ENCODE peak calls at places on chromosomes 4 and X, in eight cellular contexts. W is lower leg skin, Z is tibial artery, G is adrenal gland, J is nephron progenitor cell, N is choroid plexus epithelial cell, R is right atrium auricular region, E is neural crest cell. Y is an unnamed sample.

GRCh38 chr4:126318376-126318775 is 1003.6 kb downstream of the FAT4 start:
- DNase-seq in W (no peak), Z (no peak), G (no peak), J (no peak), N (no peak), R (no peak), E (no peak), Y (no peak)

GRCh38 chr4:137739391-137739790 is 207.1 kb upstream of the PCDH18 start:
- DNase-seq in W (no peak), Z (no peak), G (no peak), J (no peak), N (peak), R (no peak), E (no peak), Y (no peak)

GRCh38 chrX:106170318-106170717 is 2.2 kb downstream of the PWWP3B start:
- DNase-seq in W (no peak), Z (no peak), G (no peak), J (no peak), N (peak), R (no peak), E (no peak), Y (peak)

GRCh38 chr4:150743564-150744342 is 161.8 kb downstream of the MAB21L2 start:
- DNase-seq in W (no peak), Z (no peak), G (no peak), J (no peak), N (peak), R (no peak), E (no peak), Y (no peak)

GRCh38 chrX:106035064-106035463 is 3.5 kb downstream of the SERPINA7 start:
- DNase-seq in W (no peak), Z (no peak), G (no peak), J (no peak), N (peak), R (no peak), E (no peak), Y (no peak)

GRCh38 chrX:152632445-152633097 is 5.1 kb upstream of the GABRQ start:
- DNase-seq in W (no peak), Z (peak), G (peak), J (peak), N (peak), R (no peak), E (peak), Y (peak)

GRCh38 chr4:891747-892146 is 40.4 kb downstream of the GAK start:
- DNase-seq in W (no peak), Z (no peak), G (no peak), J (peak), N (peak), R (no peak), E (peak), Y (peak)

GRCh38 chr4:73315091-73315490 is 56.5 kb upstream of the ANKRD17 start:
- DNase-seq in W (no peak), Z (no peak), G (no peak), J (no peak), N (peak), R (no peak), E (no peak), Y (no peak)

GRCh38 chr4:1214101-1215095 is 34.5 kb downstream of the CTBP1 start:
- DNase-seq in W (no peak), Z (no peak), G (no peak), J (no peak), N (no peak), R (no peak), E (no peak), Y (no peak)

GRCh38 chr4:88697588-88698329 is at the start of gene NAP1L5:
- DNase-seq in W (peak), Z (peak), G (peak), J (peak), N (peak), R (peak), E (peak), Y (peak)

GRCh38 chrX:129540725-129541184 is 696 bp downstream of the OCRL start:
- DNase-seq in W (no peak), Z (peak), G (peak), J (no peak), N (no peak), R (no peak), E (no peak), Y (no peak)

GRCh38 chr4:6134612-6135220 is 65.6 kb downstream of the JAKMIP1 start:
- DNase-seq in W (no peak), Z (no peak), G (no peak), J (no peak), N (no peak), R (no peak), E (no peak), Y (peak)

GRCh38 chr4:7620814-7621176 is 186.1 kb upstream of the PSAPL1 start:
- DNase-seq in W (no peak), Z (no peak), G (no peak), J (no peak), N (no peak), R (no peak), E (no peak), Y (no peak)

GRCh38 chr4:3822230-3822947 is 56.2 kb downstream of the ADRA2C start:
- DNase-seq in W (no peak), Z (no peak), G (no peak), J (no peak), N (peak), R (no peak), E (no peak), Y (no peak)

GRCh38 chr4:120718979-120719566 is 203.5 kb downstream of the PRDM5 start:
- DNase-seq in W (no peak), Z (no peak), G (peak), J (peak), N (peak), R (no peak), E (peak), Y (peak)

GRCh38 chrX:70482300-70482699 is 37.7 kb downstream of the DLG3 start:
- DNase-seq in W (no peak), Z (no peak), G (no peak), J (no peak), N (no peak), R (no peak), E (no peak), Y (no peak)

GRCh38 chrX:148958896-148959295 is 458.5 kb downstream of the AFF2 start:
- DNase-seq in W (no peak), Z (no peak), G (no peak), J (no peak), N (no peak), R (no peak), E (no peak), Y (no peak)

GRCh38 chrX:119045884-119046283 is 26.9 kb upstream of the CT47C1 start:
- DNase-seq in W (no peak), Z (no peak), G (no peak), J (no peak), N (no peak), R (no peak), E (no peak), Y (no peak)

GRCh38 chr4:304987-305680 is at the start of gene ZNF732:
- DNase-seq in W (no peak), Z (peak), G (no peak), J (peak), N (peak), R (peak), E (peak), Y (no peak)

GRCh38 chrX:103304705-103305104 is 6.1 kb downstream of the BEX2 start:
- DNase-seq in W (no peak), Z (no peak), G (no peak), J (no peak), N (no peak), R (no peak), E (no peak), Y (no peak)

GRCh38 chr4:1395941-1396805 is 10.1 kb downstream of the NKX1-1 start:
- DNase-seq in W (peak), Z (no peak), G (no peak), J (peak), N (no peak), R (no peak), E (no peak), Y (no peak)

GRCh38 chrX:73828080-73828720 is 265.2 kb downstream of the CHIC1 start:
- DNase-seq in W (no peak), Z (no peak), G (no peak), J (no peak), N (no peak), R (no peak), E (no peak), Y (no peak)

GRCh38 chr4:174284181-174284886 is 623 bp downstream of the CEP44 start:
- DNase-seq in W (no peak), Z (no peak), G (no peak), J (peak), N (peak), R (no peak), E (no peak), Y (peak)

GRCh38 chr4:145887241-145887964 is 51.2 kb downstream of the ZNF827 start:
- DNase-seq in W (peak), Z (peak), G (no peak), J (no peak), N (peak), R (peak), E (no peak), Y (peak)

GRCh38 chrX:78105944-78106650 is 2.0 kb downstream of the PGK1 start:
- DNase-seq in W (no peak), Z (no peak), G (no peak), J (no peak), N (no peak), R (no peak), E (no peak), Y (peak)

GRCh38 chr4:145722561-145722960 is 42.6 kb downstream of the C4orf51 start:
- DNase-seq in W (no peak), Z (no peak), G (no peak), J (no peak), N (no peak), R (no peak), E (no peak), Y (no peak)

GRCh38 chrX:1493877-1494510 is 41.3 kb upstream of the ASMTL start:
- DNase-seq in W (peak), Z (no peak), G (no peak), J (no peak), N (no peak), R (peak), E (no peak), Y (peak)

GRCh38 chr4:174273960-174274359 is 9.5 kb downstream of the FBXO8 start:
- DNase-seq in W (no peak), Z (no peak), G (no peak), J (no peak), N (no peak), R (no peak), E (no peak), Y (no peak)

GRCh38 chr4:98565646-98566403 is 92.6 kb downstream of the TSPAN5 start:
- DNase-seq in W (no peak), Z (no peak), G (no peak), J (no peak), N (no peak), R (no peak), E (no peak), Y (no peak)

GRCh38 chr4:182023469-182023868 is 219.7 kb upstream of the TENM3 start:
- DNase-seq in W (no peak), Z (no peak), G (no peak), J (no peak), N (no peak), R (no peak), E (no peak), Y (no peak)

GRCh38 chr4:63528592-63528991 is 880.7 kb downstream of the TECRL start:
- DNase-seq in W (no peak), Z (no peak), G (no peak), J (no peak), N (peak), R (no peak), E (no peak), Y (no peak)

GRCh38 chr4:2045518-2045951 is 13.6 kb upstream of the NAT8L start:
- DNase-seq in W (peak), Z (no peak), G (peak), J (no peak), N (no peak), R (no peak), E (no peak), Y (no peak)

DNA sequence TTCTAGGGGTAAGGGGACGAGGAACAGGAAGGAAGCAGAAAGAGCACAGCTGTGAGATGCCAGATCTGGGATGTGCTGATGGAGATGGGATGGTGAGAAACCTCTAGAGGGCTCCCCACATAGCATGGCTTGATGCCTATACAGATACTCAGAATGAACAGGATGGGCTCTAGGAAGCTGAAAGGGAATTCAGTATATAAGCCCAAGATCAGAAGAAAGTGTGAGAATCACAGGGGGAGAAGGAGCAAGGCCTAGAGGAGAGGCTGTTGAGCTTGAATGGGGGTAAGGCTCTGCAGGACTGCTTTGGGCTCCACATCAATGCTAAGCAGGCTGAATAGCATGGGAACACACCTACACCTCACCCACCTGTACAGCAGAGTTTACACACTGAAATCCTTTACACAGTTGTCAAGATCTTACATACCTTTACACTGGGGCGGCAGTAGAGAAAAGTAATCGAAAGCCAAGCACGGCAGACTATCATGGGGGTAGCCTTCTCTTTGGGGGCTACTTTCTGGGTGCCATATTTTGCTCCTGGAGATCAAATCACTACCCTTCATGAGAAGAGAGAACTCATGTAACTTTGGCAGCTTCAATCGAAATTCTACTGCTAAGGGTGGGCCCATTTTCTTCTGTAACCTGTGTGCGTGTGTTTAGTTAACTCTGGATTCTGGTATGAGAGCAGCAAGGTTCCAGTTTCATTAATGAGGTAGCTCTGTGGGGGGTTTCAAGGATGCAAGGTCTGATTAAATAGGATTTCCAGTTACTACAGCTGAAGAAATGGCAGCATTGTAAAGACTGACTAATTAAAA is 30.6 kb downstream of the HOPX start:
- DNase-seq in W (no peak), Z (no peak), G (no peak), J (no peak), N (no peak), R (no peak), E (no peak), Y (no peak)
- TF ChIP-seq CTCF in W (no peak), Z (no peak), G (no peak), J (no peak), N (peak), R (no peak), E (no peak), Y (no peak)

GRCh38 chr4:22045051-22045450 is 96.5 kb upstream of the KCNIP4 start:
- DNase-seq in W (no peak), Z (no peak), G (no peak), J (no peak), N (no peak), R (no peak), E (no peak), Y (no peak)

GRCh38 chr4:22047793-22048192 is 99.2 kb upstream of the KCNIP4 start:
- DNase-seq in W (no peak), Z (no peak), G (no peak), J (no peak), N (no peak), R (no peak), E (no peak), Y (no peak)

GRCh38 chr4:22052076-22052475 is 103.5 kb upstream of the KCNIP4 start:
- DNase-seq in W (no peak), Z (no peak), G (no peak), J (no peak), N (no peak), R (no peak), E (no peak), Y (no peak)

DNA sequence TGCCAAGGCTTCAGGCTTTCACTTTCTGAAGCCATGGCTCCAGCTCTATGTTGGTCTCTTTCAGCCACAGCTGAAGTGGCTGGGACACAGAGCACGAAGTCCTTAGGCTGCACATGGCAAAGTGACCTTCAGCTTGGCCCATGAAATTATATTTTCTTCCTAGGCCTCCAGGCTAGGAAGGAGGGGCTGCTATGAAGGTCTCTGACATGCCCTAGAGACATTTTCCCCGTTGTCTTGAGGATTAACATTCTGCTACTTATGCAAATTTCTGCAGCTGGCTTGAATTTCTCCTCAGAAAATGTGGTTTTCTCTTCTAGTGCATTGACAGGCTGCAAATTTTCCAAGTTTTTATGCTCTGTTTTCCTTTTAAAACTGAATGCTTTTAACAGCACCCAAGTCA is 99.8 kb upstream of the KCNIP4 start:
- DNase-seq in W (no peak), Z (no peak), G (no peak), J (no peak), N (no peak), R (no peak), E (no peak), Y (no peak)
- TF ChIP-seq CTCF in W (no peak), Z (no peak), G (no peak), J (no peak), N (no peak), R (no peak), E (no peak), Y (no peak)

GRCh38 chr4:172543249-172543648 is 625.4 kb upstream of the GALNT7 start:
- DNase-seq in W (no peak), Z (no peak), G (no peak), J (no peak), N (no peak), R (no peak), E (no peak), Y (no peak)
- TF ChIP-seq CTCF in W (no peak), Z (no peak), G (no peak), J (no peak), N (no peak), R (no peak), E (peak), Y (peak)

GRCh38 chr4:129358571-129358970 is 262.6 kb downstream of the C4orf33 start:
- DNase-seq in W (no peak), Z (no peak), G (no peak), J (no peak), N (peak), R (no peak), E (no peak), Y (no peak)
- TF ChIP-seq CTCF in W (no peak), Z (no peak), G (no peak), J (no peak), N (no peak), R (no peak), E (no peak), Y (no peak)

DNA sequence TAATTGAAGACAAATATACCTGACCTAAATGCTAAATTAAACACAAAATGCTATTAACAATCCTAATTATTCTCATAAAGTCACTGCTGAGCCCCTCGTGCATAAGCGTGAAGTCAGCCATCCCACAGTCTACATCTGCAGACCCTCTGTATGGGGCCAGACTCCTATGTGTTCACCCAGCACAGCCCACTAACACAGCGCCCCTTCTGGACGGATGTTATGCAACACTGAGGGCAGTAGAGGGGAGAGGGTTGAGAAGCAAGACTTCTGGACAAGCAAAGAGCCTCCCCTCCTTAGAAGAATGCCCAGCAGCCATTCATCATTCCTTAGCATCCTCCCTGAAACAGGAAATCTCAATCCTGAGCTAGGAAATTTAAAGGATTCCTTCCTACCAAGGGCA is 7.9 kb downstream of the TRPC3 start:
- DNase-seq in W (no peak), Z (no peak), G (no peak), J (peak), N (no peak), R (no peak), E (peak), Y (peak)
- TF ChIP-seq CTCF in W (no peak), Z (no peak), G (no peak), J (peak), N (peak), R (no peak), E (peak), Y (peak)

GRCh38 chr4:180618396-180618795 is 1624.8 kb upstream of the TENM3 start:
- DNase-seq in W (no peak), Z (no peak), G (no peak), J (no peak), N (no peak), R (no peak), E (no peak), Y (peak)

GRCh38 chr4:180617203-180617602 is 1626.0 kb upstream of the TENM3 start:
- DNase-seq in W (no peak), Z (no peak), G (no peak), J (no peak), N (no peak), R (no peak), E (no peak), Y (no peak)

GRCh38 chr4:180610317-180610716 is 1632.9 kb upstream of the TENM3 start:
- DNase-seq in W (no peak), Z (no peak), G (no peak), J (no peak), N (no peak), R (no peak), E (no peak), Y (peak)

DNA sequence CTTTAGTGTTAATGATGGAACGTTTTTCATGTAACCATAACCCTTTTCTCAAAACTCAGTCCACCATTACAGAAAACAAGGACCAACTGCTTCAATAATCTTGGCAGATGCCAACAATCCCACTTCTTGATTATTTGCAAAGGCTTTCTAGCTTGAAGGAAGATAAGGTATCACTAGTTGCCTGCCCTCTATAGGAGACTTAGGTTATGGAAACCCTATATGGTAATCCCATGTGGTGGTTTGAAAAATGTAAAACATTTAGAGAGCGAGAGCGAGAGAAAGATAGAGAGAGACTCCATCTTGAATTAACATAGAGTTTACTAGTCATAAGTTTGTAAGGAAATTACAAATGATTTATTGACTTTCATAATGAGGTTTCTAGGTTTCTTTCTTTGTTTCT is 1627.5 kb upstream of the TENM3 start:
- DNase-seq in W (no peak), Z (no peak), G (no peak), J (no peak), N (no peak), R (no peak), E (no peak), Y (no peak)
- TF ChIP-seq CTCF in W (no peak), Z (no peak), G (no peak), J (peak), N (no peak), R (no peak), E (peak), Y (no peak)

GRCh38 chr4:37976991-37977470 is 16.8 kb downstream of the PTTG2 start:
- DNase-seq in W (peak), Z (peak), G (peak), J (peak), N (peak), R (peak), E (peak), Y (peak)
- TF ChIP-seq CTCF in W (no peak), Z (no peak), G (no peak), J (no peak), N (peak), R (no peak), E (peak), Y (no peak)

GRCh38 chrX:132648870-132649269 is 160.0 kb upstream of the MBNL3 start:
- DNase-seq in W (no peak), Z (no peak), G (no peak), J (no peak), N (no peak), R (no peak), E (no peak), Y (no peak)

GRCh38 chrX:132652871-132653270 is 164.0 kb upstream of the MBNL3 start:
- DNase-seq in W (no peak), Z (no peak), G (no peak), J (no peak), N (no peak), R (no peak), E (no peak), Y (no peak)

GRCh38 chrX:132651411-132652086 is 162.7 kb upstream of the MBNL3 start:
- DNase-seq in W (no peak), Z (no peak), G (no peak), J (no peak), N (no peak), R (no peak), E (no peak), Y (no peak)
- TF ChIP-seq CTCF in W (no peak), Z (no peak), G (no peak), J (peak), N (no peak), R (no peak), E (peak), Y (no peak)

Y was measured in GM12865.